ENCODE peak calls at places on chromosomes 12 and 14, in seven cellular contexts. S is fibroblast of lung, L is testis, M is astrocyte, T is right lobe of liver, H is RWPE2, D is OCI-LY7. K is an unnamed sample.

GRCh38 chr14:75022655-75023054 is 19.9 kb downstream of the EIF2B2 start:
- DNase-seq in S (no peak), L (no peak), M (no peak), T (no peak), H (no peak), D (peak; percentile 44), K (no peak)

GRCh38 chr14:82313889-82314288 is 780.2 kb upstream of the SEL1L start:
- DNase-seq in S (no peak), L (no peak), M (no peak), T (no peak), H (no peak), D (no peak), K (no peak)

GRCh38 chr12:111369496-111370220 is 763 bp upstream of the PHETA1 start:
- DNase-seq in S (no peak), L (no peak), M (no peak), T (no peak), H (no peak), D (no peak), K (no peak)

GRCh38 chr12:64670856-64671639 is 60.8 kb downstream of the RASSF3 start:
- DNase-seq in S (peak; percentile 78), L (no peak), M (peak; percentile 70), T (no peak), H (no peak), D (no peak), K (peak; percentile 64)

GRCh38 chr12:122886851-122887816 is 8.8 kb downstream of the VPS37B start:
- DNase-seq in S (peak; percentile 89), L (no peak), M (peak; percentile 86), T (no peak), H (peak; percentile 83), D (peak; percentile 90), K (peak; percentile 50)

GRCh38 chr12:65742481-65742971 is 81.8 kb upstream of the HMGA2 start:
- DNase-seq in S (peak; percentile 51), L (no peak), M (peak; percentile 24), T (no peak), H (no peak), D (no peak), K (no peak)

GRCh38 chr12:93894391-93895095 is 217.4 kb downstream of the CRADD start:
- DNase-seq in S (peak; percentile 86), L (peak; percentile 70), M (peak; percentile 84), T (peak; percentile 19), H (no peak), D (no peak), K (peak; percentile 90)

GRCh38 chr14:34439090-34439489 is 22.9 kb downstream of the SPTSSA start:
- DNase-seq in S (no peak), L (no peak), M (no peak), T (no peak), H (no peak), D (no peak), K (no peak)

GRCh38 chr12:99111600-99111999 is 466.5 kb downstream of the APAF1 start:
- DNase-seq in S (no peak), L (no peak), M (no peak), T (no peak), H (no peak), D (no peak), K (no peak)

GRCh38 chr12:15701212-15701611 is 88.0 kb downstream of the EPS8 start:
- DNase-seq in S (peak; percentile 64), L (no peak), M (peak; percentile 57), T (no peak), H (no peak), D (no peak), K (no peak)

GRCh38 chr14:99675381-99675835 is 8.7 kb upstream of the CYP46A1 start:
- DNase-seq in S (no peak), L (no peak), M (no peak), T (no peak), H (no peak), D (no peak), K (no peak)

GRCh38 chr12:101407438-101408345 is at the start of gene ARL1:
- DNase-seq in S (peak; percentile 91), L (peak; percentile 89), M (peak; percentile 85), T (peak; percentile 86), H (peak; percentile 84), D (peak; percentile 89), K (peak; percentile 88)

GRCh38 chr12:54333420-54334034 is 8.6 kb downstream of the COPZ1 start:
- DNase-seq in S (no peak), L (no peak), M (no peak), T (no peak), H (no peak), D (no peak), K (no peak)

GRCh38 chr14:35384386-35385041 is 20.0 kb downstream of the NFKBIA start:
- DNase-seq in S (peak; percentile 96), L (peak; percentile 69), M (peak; percentile 95), T (peak; percentile 35), H (no peak), D (no peak), K (peak; percentile 79)

GRCh38 chr14:93072659-93073365 is 42.9 kb downstream of the ITPK1 start:
- DNase-seq in S (no peak), L (no peak), M (no peak), T (no peak), H (no peak), D (no peak), K (no peak)

GRCh38 chr12:120445911-120446909 is at the start of the genes GATC and TRIAP1:
- DNase-seq in S (peak; percentile 72), L (peak; percentile 86), M (peak; percentile 53), T (peak; percentile 83), H (peak; percentile 82), D (peak; percentile 86), K (peak; percentile 79)

GRCh38 chr14:104432611-104433231 is 146.8 kb upstream of the C14orf180 start:
- DNase-seq in S (no peak), L (no peak), M (no peak), T (no peak), H (peak; percentile 66), D (no peak), K (no peak)

GRCh38 chr12:48831257-48831656 is 13.0 kb downstream of the CACNB3 start:
- DNase-seq in S (no peak), L (no peak), M (no peak), T (no peak), H (no peak), D (no peak), K (no peak)

GRCh38 chr12:53980448-53981388 is 4.2 kb upstream of the HOXC10 start:
- DNase-seq in S (no peak), L (no peak), M (no peak), T (no peak), H (no peak), D (no peak), K (no peak)

GRCh38 chr12:22588817-22589216 is 36.2 kb upstream of the ETNK1 start:
- DNase-seq in S (no peak), L (no peak), M (no peak), T (no peak), H (no peak), D (no peak), K (no peak)

GRCh38 chr12:33041562-33041961 is 145.0 kb upstream of the PKP2 start:
- DNase-seq in S (no peak), L (no peak), M (no peak), T (no peak), H (no peak), D (no peak), K (no peak)

GRCh38 chr14:21496453-21496852 is 14.7 kb downstream of the METTL3 start:
- DNase-seq in S (no peak), L (no peak), M (no peak), T (no peak), H (no peak), D (no peak), K (no peak)

GRCh38 chr12:76757694-76758093 is 6.2 kb upstream of the ZDHHC17 start:
- DNase-seq in S (peak; percentile 50), L (no peak), M (peak; percentile 25), T (no peak), H (no peak), D (no peak), K (no peak)

GRCh38 chr14:36512585-36513003 is 7.4 kb downstream of the NKX2-1 start:
- DNase-seq in S (no peak), L (no peak), M (no peak), T (no peak), H (no peak), D (no peak), K (no peak)

GRCh38 chr14:36511981-36512584 is 7.9 kb downstream of the NKX2-1 start:
- DNase-seq in S (no peak), L (no peak), M (no peak), T (no peak), H (no peak), D (no peak), K (no peak)

GRCh38 chr14:36513451-36514277 is 6.4 kb downstream of the NKX2-1 start:
- DNase-seq in S (no peak), L (no peak), M (no peak), T (no peak), H (peak; percentile 66), D (no peak), K (no peak)

GRCh38 chr14:36514278-36515104 is 5.5 kb downstream of the NKX2-1 start:
- DNase-seq in S (peak; percentile 64), L (no peak), M (peak; percentile 51), T (no peak), H (peak; percentile 56), D (no peak), K (no peak)

GRCh38 chr14:36513012-36513420 is 7.0 kb downstream of the NKX2-1 start:
- DNase-seq in S (no peak), L (no peak), M (no peak), T (no peak), H (no peak), D (no peak), K (no peak)
- H3K4me3 ChIP-seq in S (no peak overlapping the region), L (no peak overlapping the region), M (no peak overlapping the region), T (no peak overlapping the region), H (no peak overlapping the region), D (no peak overlapping the region), K (no peak overlapping the region)

GRCh38 chr12:27810756-27811155 is 30.7 kb upstream of the MANSC4 start:
- DNase-seq in S (no peak), L (no peak), M (no peak), T (no peak), H (no peak), D (no peak), K (no peak)
- H3K27ac ChIP-seq in S (no peak overlapping the region), L (no peak overlapping the region), M (no peak overlapping the region), T (no peak overlapping the region), H (no peak overlapping the region), D (no peak overlapping the region), K (no peak overlapping the region)

GRCh38 chr12:3106564-3106963 is 29.4 kb downstream of the TSPAN9 start:
- DNase-seq in S (no peak), L (no peak), M (no peak), T (no peak), H (no peak), D (no peak), K (no peak)
- TF ChIP-seq CTCF in S (no peak), L (no peak), M (no peak), T (no peak), H (no peak), D (no peak), K (no peak)

DNA sequence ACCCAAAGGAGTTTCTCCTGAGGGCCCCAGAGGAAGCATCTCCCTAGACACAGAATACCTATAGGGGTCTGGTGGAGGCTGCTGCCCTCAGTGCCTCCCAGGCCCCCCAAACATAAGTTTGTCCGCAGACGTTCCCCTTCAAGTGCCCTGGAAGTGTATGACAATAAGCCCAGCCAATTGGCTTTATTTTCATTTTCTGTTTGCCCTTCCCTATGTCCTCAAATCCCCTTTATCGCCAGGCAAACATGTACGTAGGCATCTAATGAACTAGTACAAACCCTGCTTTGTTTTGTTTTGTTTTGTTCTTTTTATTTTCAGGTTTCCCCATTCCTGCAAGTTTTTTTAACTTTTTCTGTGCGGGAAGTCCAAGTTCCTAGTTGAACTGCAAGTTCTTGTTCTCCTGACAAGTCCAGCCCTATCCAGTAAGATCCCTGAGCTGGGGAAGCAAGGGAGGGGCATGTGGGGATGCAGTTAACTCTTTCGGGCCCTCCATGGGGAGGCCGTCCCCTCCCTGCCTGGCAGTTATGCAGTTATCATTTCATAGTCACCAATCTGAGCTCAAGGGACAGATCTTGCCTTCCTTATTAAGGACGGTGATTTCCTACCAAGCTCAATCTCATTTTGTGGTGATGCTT is 141.9 kb downstream of the KCNA5 start:
- DNase-seq in S (no peak), L (no peak), M (no peak), T (no peak), H (no peak), D (no peak), K (no peak)
- H3K4me3 ChIP-seq in S (no peak overlapping the region), L (peak overlapping the region; percentile 12), M (no peak overlapping the region), T (no peak overlapping the region), H (no peak overlapping the region), D (no peak overlapping the region), K (no peak overlapping the region)

K was measured in adrenal gland.